ENCODE peak calls at places on chromosomes 6 and 20, in five cellular contexts. A is Panc1, E is HepG2, D is HCT116, C is A549. R is an unnamed sample.

GRCh38 chr6:92748131-92748530 is 671.2 kb downstream of the EPHA7 start:
- DNase-seq in A (no peak), E (no peak), D (no peak), C (no peak), R (no peak)

GRCh38 chr6:44256291-44257006 is 879 bp downstream of the SLC35B2 start:
- DNase-seq in A (no peak), E (no peak), D (no peak), C (no peak), R (peak; percentile 81)

GRCh38 chr6:84762941-84763396 is 1.4 kb downstream of the TBX18 start:
- DNase-seq in A (no peak), E (no peak), D (no peak), C (no peak), R (peak; percentile 69)

GRCh38 chr6:169921853-169922779 is 170.7 kb downstream of the ERMARD start:
- DNase-seq in A (no peak), E (peak; percentile 35), D (no peak), C (no peak), R (no peak)

GRCh38 chr6:151493495-151494234 is at the start of gene CCDC170:
- DNase-seq in A (no peak), E (peak; percentile 61), D (no peak), C (peak; percentile 13), R (peak; percentile 75)

GRCh38 chr6:593139-593906 is 63.6 kb downstream of the HUS1B start:
- DNase-seq in A (peak; percentile 27), E (peak; percentile 56), D (peak; percentile 44), C (peak; percentile 39), R (peak; percentile 82)

GRCh38 chr6:2181567-2181966 is 63.8 kb downstream of the GMDS start:
- DNase-seq in A (no peak), E (no peak), D (no peak), C (no peak), R (no peak)

GRCh38 chr6:41073968-41074691 is 1.4 kb downstream of the NFYA start:
- DNase-seq in A (no peak), E (no peak), D (no peak), C (no peak), R (peak; percentile 24)

GRCh38 chr6:2562721-2563120 is 188.0 kb downstream of the MYLK4 start:
- DNase-seq in A (no peak), E (no peak), D (no peak), C (no peak), R (no peak)

GRCh38 chr6:20744911-20745557 is 210.8 kb downstream of the CDKAL1 start:
- DNase-seq in A (no peak), E (no peak), D (no peak), C (no peak), R (no peak)

GRCh38 chr6:122726649-122727048 is 52.9 kb upstream of the FABP7 start:
- DNase-seq in A (no peak), E (peak; percentile 19), D (no peak), C (peak; percentile 15), R (peak; percentile 73)

GRCh38 chr6:14070457-14070856 is 47.1 kb upstream of the CD83 start:
- DNase-seq in A (no peak), E (no peak), D (no peak), C (no peak), R (no peak)

GRCh38 chr20:11716239-11716944 is 201.3 kb upstream of the BTBD3 start:
- DNase-seq in A (no peak), E (peak; percentile 62), D (peak; percentile 65), C (peak; percentile 78), R (peak; percentile 89)

GRCh38 chr20:36467076-36467999 is 74.0 kb upstream of the MYL9 start:
- DNase-seq in A (no peak), E (no peak), D (no peak), C (peak; percentile 65), R (no peak)

GRCh38 chr20:32621914-32622584 is 36.9 kb upstream of the NOL4L start:
- DNase-seq in A (no peak), E (no peak), D (no peak), C (no peak), R (no peak)

GRCh38 chr6:168180548-168181011 is 101.6 kb upstream of the FRMD1 start:
- DNase-seq in A (no peak), E (no peak), D (no peak), C (no peak), R (peak; percentile 35)

GRCh38 chr20:35731469-35731788 is 10.6 kb downstream of the RBM39 start:
- DNase-seq in A (no peak), E (no peak), D (no peak), C (no peak), R (no peak)

GRCh38 chr6:132215805-132216204 is 185.5 kb downstream of the MOXD1 start:
- DNase-seq in A (no peak), E (no peak), D (no peak), C (no peak), R (no peak)

GRCh38 chr6:48447251-48447650 is 336.3 kb upstream of the PTCHD4 start:
- DNase-seq in A (no peak), E (no peak), D (no peak), C (no peak), R (no peak)

GRCh38 chr6:39791850-39792500 is at the start of gene DAAM2:
- DNase-seq in A (no peak), E (no peak), D (no peak), C (no peak), R (peak; percentile 66)

GRCh38 chr6:96837138-96837971 is at the start of gene GPR63:
- DNase-seq in A (no peak), E (peak; percentile 1), D (peak; percentile 69), C (peak; percentile 77), R (peak; percentile 95)

GRCh38 chr6:107083921-107084320 is 31.4 kb downstream of the BEND3 start:
- DNase-seq in A (no peak), E (no peak), D (no peak), C (no peak), R (no peak)

GRCh38 chr6:73694711-73695411 is 1.1 kb upstream of the CD109 start:
- DNase-seq in A (peak; percentile 48), E (no peak), D (no peak), C (peak; percentile 58), R (no peak)

GRCh38 chr6:5287205-5287965 is 26.1 kb downstream of the FARS2 start:
- DNase-seq in A (no peak), E (no peak), D (no peak), C (no peak), R (no peak)

GRCh38 chr6:149032599-149033405 is 284.7 kb upstream of the TAB2 start:
- DNase-seq in A (no peak), E (peak; percentile 98), D (no peak), C (peak; percentile 83), R (no peak)

GRCh38 chr6:156420172-156420993 is 356.8 kb upstream of the ARID1B start:
- DNase-seq in A (no peak), E (no peak), D (no peak), C (no peak), R (no peak)

GRCh38 chr6:129494099-129494498 is 215.9 kb downstream of the ARHGAP18 start:
- DNase-seq in A (no peak), E (no peak), D (no peak), C (no peak), R (no peak)

GRCh38 chr6:7507600-7507999 is 33.9 kb upstream of the DSP start:
- DNase-seq in A (no peak), E (no peak), D (no peak), C (no peak), R (no peak)

GRCh38 chr20:32672315-32672981 is 1.3 kb downstream of the C20orf203 start:
- DNase-seq in A (no peak), E (no peak), D (no peak), C (no peak), R (peak; percentile 32)

GRCh38 chr20:1491891-1492642 is 847 bp upstream of the SIRPB2 start:
- DNase-seq in A (no peak), E (no peak), D (no peak), C (no peak), R (no peak)
- TF ChIP-seq REST in A (no peak), E (no peak), D (no peak), C (no peak), R (no peak)

DNA sequence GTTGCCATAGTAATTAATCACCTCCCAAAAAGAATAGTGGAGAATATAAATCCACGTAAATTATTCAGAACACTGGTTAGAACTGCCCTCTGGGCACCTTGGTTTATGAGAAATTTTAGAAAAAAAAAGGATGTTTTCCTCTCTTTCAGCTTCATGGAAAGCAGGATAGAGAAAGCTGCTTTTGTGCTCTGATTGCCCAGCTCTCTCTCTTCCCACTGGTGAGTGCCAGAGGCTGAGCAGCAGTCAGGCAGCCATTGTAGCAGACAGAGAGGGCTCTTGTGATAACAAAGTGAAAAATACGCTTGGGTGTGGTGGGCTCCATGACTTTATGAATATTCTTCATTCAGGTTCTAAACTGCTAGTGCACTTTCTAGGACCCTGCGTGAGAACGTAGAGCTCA is 26.4 kb downstream of the SLC35F1 start:
- DNase-seq in A (no peak), E (no peak), D (no peak), C (no peak), R (no peak)
- TF ChIP-seq REST in A (no peak), E (no peak), D (no peak), C (no peak), R (no peak)

GRCh38 chr6:155388546-155388945 is 67.1 kb downstream of the NOX3 start:
- DNase-seq in A (no peak), E (no peak), D (no peak), C (no peak), R (no peak)
- TF ChIP-seq REST in A (no peak), E (no peak), D (no peak), C (no peak), R (no peak)

DNA sequence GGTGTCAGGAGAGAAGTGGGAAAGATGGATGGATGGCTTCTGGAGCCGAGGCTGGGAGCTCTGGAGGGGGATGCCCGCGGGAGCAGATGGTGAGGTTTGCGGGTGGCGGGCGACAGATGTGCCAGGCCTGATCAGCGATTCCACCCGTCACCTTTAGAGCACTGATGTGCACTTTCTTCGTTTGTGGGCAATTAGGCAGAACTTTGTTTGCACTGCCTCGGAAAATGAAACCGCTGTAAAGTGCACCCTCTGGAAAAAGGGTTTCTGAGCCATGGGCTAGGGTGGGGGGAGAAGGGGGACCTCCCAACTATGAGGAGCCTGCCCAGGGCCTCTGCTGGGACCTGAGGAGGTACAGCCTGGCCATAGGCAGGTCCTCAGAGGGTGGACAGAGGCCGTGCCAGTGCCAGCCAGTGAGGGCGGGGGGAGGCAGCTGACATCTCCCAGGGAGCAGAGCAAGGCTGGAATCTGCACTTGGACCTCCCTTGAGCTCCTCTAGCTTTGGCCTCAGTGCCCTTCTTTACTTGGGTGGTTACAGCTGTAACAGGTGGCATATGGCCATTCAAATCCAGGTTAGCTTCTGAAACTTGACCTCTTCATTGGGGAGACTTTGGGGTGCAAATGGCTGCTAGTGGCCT is 58.7 kb downstream of the CD40 start:
- DNase-seq in A (no peak), E (no peak), D (no peak), C (no peak), R (no peak)
- TF ChIP-seq REST in A (no peak), E (no peak), D (no peak), C (no peak), R (no peak)

GRCh38 chr20:61690993-61691840 is 374.5 kb downstream of the TAF4 start:
- DNase-seq in A (no peak), E (no peak), D (no peak), C (no peak), R (no peak)
- TF ChIP-seq REST in A (no peak), E (no peak), D (no peak), C (no peak), R (no peak)

DNA sequence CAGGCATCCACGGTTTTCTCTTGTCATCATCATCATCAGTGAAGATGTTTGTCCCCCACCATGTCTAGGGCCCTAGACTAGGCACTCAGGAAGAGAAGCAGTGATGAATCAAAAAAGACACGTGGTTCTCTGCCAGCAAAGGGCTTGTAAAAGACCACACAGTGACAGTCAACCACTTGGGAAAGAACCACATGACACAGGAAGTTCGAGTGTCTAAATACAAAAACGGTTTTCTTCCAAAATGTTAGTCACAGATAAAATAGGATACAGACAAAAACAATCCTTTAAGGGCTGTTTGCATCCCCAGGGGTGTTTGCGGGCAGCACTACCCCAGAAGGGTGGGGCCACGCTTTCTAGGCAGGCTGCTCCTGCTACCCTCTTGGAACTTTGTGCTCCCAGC is 356.8 kb upstream of the AGPAT4 start:
- DNase-seq in A (no peak), E (no peak), D (no peak), C (no peak), R (no peak)
- TF ChIP-seq REST in A (no peak), E (no peak), D (no peak), C (no peak), R (no peak)

R was measured in GM23338.